ENCODE peak calls at places on chromosomes 16 and 17, in nine cellular contexts. H is NCI-H748 treated with DMSO at 0.1 percent for 48 hours, L is GM04504, P is COLO829, J is aorta, S is left lobe of liver, X is NCI-H2029, O is psoas muscle, W is H9. K is an unnamed sample.

GRCh38 chr17:45123930-45124796 is 8.2 kb downstream of the PLCD3 start:
- DNase-seq in H (no peak), L (peak), P (peak), J (peak), S (no peak), X (no peak), O (peak), W (peak), K (no peak)

GRCh38 chr17:82021728-82022309 is 859 bp downstream of the CENPX start:
- DNase-seq in H (no peak), L (no peak), P (no peak), J (no peak), S (no peak), X (no peak), O (no peak), W (no peak), K (no peak)

GRCh38 chr16:88805887-88806393 is 2.4 kb downstream of the CDT1 start:
- DNase-seq in H (no peak), L (no peak), P (no peak), J (no peak), S (no peak), X (no peak), O (peak), W (no peak), K (no peak)

GRCh38 chr17:34203018-34203646 is 52.0 kb upstream of the CCL2 start:
- DNase-seq in H (no peak), L (no peak), P (no peak), J (no peak), S (no peak), X (no peak), O (no peak), W (no peak), K (no peak)

GRCh38 chr16:4081035-4081434 is 35.2 kb downstream of the ADCY9 start:
- DNase-seq in H (no peak), L (no peak), P (no peak), J (no peak), S (no peak), X (no peak), O (no peak), W (no peak), K (peak)

GRCh38 chr16:57728336-57729181 is 7.0 kb upstream of the KATNB1 start:
- DNase-seq in H (no peak), L (no peak), P (no peak), J (peak), S (no peak), X (peak), O (no peak), W (no peak), K (no peak)

GRCh38 chr17:38867179-38867994 is 2.5 kb upstream of the LASP1 start:
- DNase-seq in H (peak), L (peak), P (peak), J (no peak), S (peak), X (peak), O (no peak), W (peak), K (peak)

GRCh38 chr17:71180801-71181385 is 939.9 kb upstream of the SOX9 start:
- DNase-seq in H (peak), L (peak), P (no peak), J (no peak), S (no peak), X (peak), O (no peak), W (no peak), K (peak)

GRCh38 chr17:5694507-5694906 is 110.2 kb upstream of the NLRP1 start:
- DNase-seq in H (no peak), L (no peak), P (no peak), J (no peak), S (no peak), X (peak), O (no peak), W (peak), K (peak)

GRCh38 chr17:43615330-43615729 is 46.4 kb downstream of the MEOX1 start:
- DNase-seq in H (no peak), L (no peak), P (no peak), J (no peak), S (no peak), X (no peak), O (no peak), W (no peak), K (no peak)

GRCh38 chr16:24858219-24859041 is 12.7 kb downstream of the SLC5A11 start:
- DNase-seq in H (no peak), L (peak), P (peak), J (peak), S (no peak), X (no peak), O (no peak), W (peak), K (no peak)

K was measured in NCI-H2227 treated with DMSO at 0.1 percent for 48 hours.